ENCODE peak calls at places on chromosomes 13 and 19, in six cellular contexts. B is SW 1271, G is activated B cell treated with CpG ODN at 0.5 μM for 24 hours, T is stomach, W is caudate nucleus, P is uterus. X is an unnamed sample.

GRCh38 chr13:21330126-21330861 is 128.8 kb downstream of the ZDHHC20 start:
- DNase-seq in G (no peak), B (no peak), P (no peak), W (no peak), T (no peak), X (no peak)

GRCh38 chr19:1027020-1027952 is 878 bp downstream of the CNN2 start:
- DNase-seq in W (no peak), G (peak; percentile 43), B (no peak), P (no peak), T (no peak), X (no peak)

GRCh38 chr13:98352226-98352625 is 175.2 kb upstream of the RNF113B start:
- DNase-seq in G (no peak), B (no peak), T (no peak), P (no peak), W (no peak), X (no peak)

GRCh38 chr19:12113121-12113520 is 27.0 kb downstream of the ZNF20 start:
- DNase-seq in G (no peak), P (no peak), T (no peak), W (no peak), B (no peak), X (no peak)

GRCh38 chr19:54133312-54133956 is 4.1 kb upstream of the CNOT3 start:
- DNase-seq in B (peak; percentile 22), P (no peak), W (no peak), G (no peak), T (no peak), X (no peak)

GRCh38 chr19:51101171-51101865 is 6.9 kb downstream of the CTU1 start:
- DNase-seq in T (no peak), B (no peak), G (no peak), P (peak; percentile 54), W (no peak), X (no peak)

GRCh38 chr13:27276188-27276587 is 5.6 kb downstream of the RASL11A start:
- DNase-seq in P (no peak), W (no peak), B (no peak), G (no peak), T (no peak), X (no peak)

GRCh38 chr13:32135655-32136054 is 104.1 kb downstream of the FRY start:
- DNase-seq in W (no peak), B (no peak), P (no peak), T (no peak), G (no peak), X (no peak)

GRCh38 chr13:34357435-34358232 is 539.7 kb downstream of the RFC3 start:
- DNase-seq in T (no peak), B (peak; percentile 8), P (no peak), W (no peak), G (no peak), X (no peak)

X was measured in small intestine.